ENCODE peak calls at places on chromosomes 1 and 21, in ten cellular contexts. P is nephron progenitor cell, H is fibroblast of lung, B is H9, O is fibroblast of the aortic adventitia, E is epithelial cell of esophagus, F is endodermal cell, U is AG10803, I is GM10248, Y is cardiac fibroblast. S is an unnamed sample.

GRCh38 chr1:110171134-110171733 is 20.9 kb downstream of the SLC6A17 start:
- DNase-seq in H (no peak), I (no peak), O (no peak), Y (no peak), E (no peak), F (no peak), U (no peak), P (no peak), B (no peak), S (no peak)

GRCh38 chr1:43396059-43396458 is 6.4 kb downstream of the SZT2 start:
- DNase-seq in P (no peak), U (no peak), H (no peak), I (no peak), B (no peak), Y (no peak), E (no peak), O (no peak), F (no peak), S (no peak)

GRCh38 chr1:217029311-217030157 is 306.3 kb upstream of the ESRRG start:
- DNase-seq in H (peak; percentile 70), B (no peak), P (no peak), U (peak; percentile 64), E (peak; percentile 98), I (no peak), F (no peak), Y (peak; percentile 49), O (peak; percentile 78), S (no peak)

GRCh38 chr1:186094170-186094569 is 280.9 kb downstream of the TPR start:
- DNase-seq in P (no peak), B (no peak), E (peak; percentile 61), I (no peak), F (no peak), O (peak; percentile 72), Y (peak; percentile 48), U (peak; percentile 53), H (peak; percentile 6), S (no peak)

GRCh38 chr21:42674351-42674940 is 21.0 kb downstream of the PDE9A start:
- DNase-seq in B (peak; percentile 84), I (no peak), F (peak; percentile 82), E (no peak), P (peak; percentile 73), Y (peak; percentile 39), O (no peak), U (no peak), H (peak; percentile 25), S (no peak)

GRCh38 chr1:106944721-106945120 is 111.8 kb upstream of the PRMT6 start:
- DNase-seq in B (no peak), I (no peak), Y (no peak), E (peak; percentile 56), U (no peak), F (no peak), O (no peak), P (no peak), H (peak; percentile 34), S (no peak)

GRCh38 chr1:162141273-162142023 is 72.0 kb downstream of the NOS1AP start:
- DNase-seq in F (no peak), B (no peak), Y (peak; percentile 47), P (no peak), U (peak; percentile 48), I (no peak), E (peak; percentile 78), O (peak; percentile 20), H (peak; percentile 31), S (no peak)

GRCh38 chr1:143720087-143721023 is 251.4 kb downstream of the FAM72C start:
- DNase-seq in E (peak; percentile 48), B (no peak), P (no peak), O (no peak), F (no peak), Y (peak; percentile 21), I (no peak), U (no peak), H (peak; percentile 4), S (no peak)

GRCh38 chr1:224726783-224727182 is 110.7 kb downstream of the CNIH3 start:
- DNase-seq in P (no peak), H (peak; percentile 97), O (peak; percentile 99), E (peak; percentile 86), B (no peak), Y (peak; percentile 90), I (no peak), U (peak; percentile 97), F (no peak), S (no peak)

GRCh38 chr1:233916706-233917105 is 12.2 kb downstream of the SLC35F3 start:
- DNase-seq in F (no peak), E (peak; percentile 59), P (no peak), B (no peak), Y (no peak), U (no peak), H (no peak), O (no peak), I (no peak), S (no peak)

GRCh38 chr1:162876751-162877150 is 15.8 kb upstream of the CCDC190 start:
- DNase-seq in U (no peak), I (no peak), O (no peak), P (no peak), B (no peak), E (no peak), H (no peak), Y (no peak), F (no peak), S (no peak)

GRCh38 chr1:213474054-213474453 is 423.0 kb downstream of the RPS6KC1 start:
- DNase-seq in I (no peak), U (no peak), H (no peak), B (peak; percentile 31), O (no peak), Y (peak; percentile 39), P (no peak), E (no peak), F (no peak), S (no peak)

GRCh38 chr1:161721738-161722343 is 497 bp downstream of the FCRLB start:
- DNase-seq in F (no peak), Y (peak; percentile 79), O (peak; percentile 76), U (peak; percentile 93), B (no peak), P (no peak), E (peak; percentile 51), I (no peak), H (peak; percentile 52), S (no peak)

GRCh38 chr1:67687198-67687545 is 2.2 kb downstream of the GADD45A start:
- DNase-seq in P (no peak), I (no peak), B (no peak), F (no peak), Y (no peak), U (no peak), E (peak; percentile 13), O (no peak), H (no peak), S (no peak)

GRCh38 chr1:226121587-226122400 is 59.3 kb downstream of the H3-3A start:
- DNase-seq in H (peak; percentile 32), F (peak; percentile 96), I (peak; percentile 88), U (no peak), Y (peak; percentile 54), P (peak; percentile 85), O (no peak), B (peak; percentile 92), E (peak; percentile 49), S (peak; percentile 81)

GRCh38 chr1:238982736-238983135 is 403.6 kb upstream of the CHRM3 start:
- DNase-seq in H (no peak), F (no peak), P (no peak), B (no peak), E (no peak), Y (no peak), I (no peak), U (no peak), O (no peak), S (no peak)

GRCh38 chr1:235093013-235093618 is 35.5 kb downstream of the TOMM20 start:
- DNase-seq in F (peak; percentile 91), E (peak; percentile 63), U (peak; percentile 80), P (peak; percentile 52), O (peak; percentile 79), H (peak; percentile 73), B (peak; percentile 87), Y (peak; percentile 86), I (no peak), S (peak; percentile 49)

GRCh38 chr1:202213361-202214088 is 19.9 kb downstream of the LGR6 start:
- DNase-seq in E (peak; percentile 34), B (peak; percentile 87), H (no peak), P (no peak), U (no peak), O (no peak), I (no peak), Y (no peak), F (peak; percentile 87), S (no peak)
- TF ChIP-seq CTCF in E (peak; percentile 17), B (peak; percentile 78), H (no peak), P (peak; percentile 11), U (no peak), O (peak; percentile 29), I (no peak), Y (no peak), F (peak; percentile 84), S (no peak)

DNA sequence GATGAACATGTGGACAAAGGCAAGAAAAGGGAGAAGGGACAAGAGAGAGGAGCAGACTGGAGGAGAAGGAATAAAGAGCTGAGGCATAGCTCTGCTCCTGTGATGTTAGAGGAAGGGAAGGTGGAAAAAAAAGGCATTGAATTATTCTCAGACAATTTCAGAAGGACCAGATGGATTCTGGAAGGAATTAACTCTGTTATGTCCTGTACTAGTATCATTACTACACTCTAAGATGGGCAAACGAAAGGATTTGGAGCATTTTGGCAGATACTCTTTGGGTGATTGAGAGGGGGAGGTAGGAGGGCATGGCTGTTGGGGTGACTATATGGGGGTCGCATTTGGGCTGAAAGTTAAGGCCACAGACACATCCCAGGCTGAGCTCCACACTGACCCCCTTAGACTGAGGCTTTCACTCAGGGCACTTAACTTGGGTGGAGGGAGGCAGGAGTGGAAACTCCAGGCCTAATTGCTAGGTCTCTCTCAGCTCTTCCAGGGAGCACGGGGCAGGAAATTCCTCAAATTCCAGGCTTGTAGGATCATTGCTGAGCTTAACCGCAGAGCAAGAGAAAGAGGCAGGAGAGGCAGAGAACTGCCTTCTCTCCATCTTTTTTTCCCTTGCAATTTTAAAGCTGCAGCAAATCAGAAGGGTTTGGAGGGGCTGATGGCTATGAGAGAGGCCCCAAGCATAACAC is 25.9 kb downstream of the KIRREL1 start:
- DNase-seq in E (peak; percentile 85), P (peak; percentile 52), H (peak; percentile 93), U (peak; percentile 95), Y (peak; percentile 93), I (no peak), F (peak; percentile 90), B (peak; percentile 82), O (peak; percentile 94), S (no peak)
- TF ChIP-seq CTCF in E (no peak), P (no peak), H (no peak), U (peak; percentile 23), Y (no peak), I (no peak), F (no peak), B (no peak), O (no peak), S (no peak)

DNA sequence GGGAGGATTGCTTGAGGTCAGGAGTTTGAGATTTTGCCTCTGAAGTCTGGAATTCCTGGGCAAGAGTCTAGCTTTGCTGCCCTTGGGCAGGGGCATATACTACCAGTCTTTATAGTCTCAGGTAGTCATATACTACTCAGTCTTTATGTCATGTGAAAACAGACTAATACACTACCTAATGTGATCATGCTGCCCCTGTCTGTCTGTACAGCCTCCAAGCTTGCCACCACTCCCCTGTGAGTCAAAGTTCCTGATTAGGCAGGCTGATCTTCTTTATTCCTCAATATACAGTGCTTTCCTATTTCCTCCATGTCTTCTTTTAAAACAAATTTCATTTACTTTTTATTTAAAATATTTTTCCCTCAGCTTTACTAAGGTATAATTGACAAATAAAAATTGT is 105.3 kb upstream of the BEND5 start:
- DNase-seq in F (no peak), E (peak; percentile 75), B (no peak), Y (no peak), O (no peak), I (no peak), U (no peak), H (no peak), P (no peak), S (no peak)
- TF ChIP-seq CTCF in F (no peak), E (no peak), B (no peak), Y (no peak), O (no peak), I (no peak), U (no peak), H (no peak), P (no peak), S (no peak)

GRCh38 chr1:7576946-7577657 is 194.0 kb upstream of the VAMP3 start:
- DNase-seq in F (peak; percentile 83), E (peak; percentile 18), P (peak; percentile 23), U (peak; percentile 6), O (no peak), Y (peak; percentile 14), H (peak; percentile 9), I (no peak), B (peak; percentile 68), S (no peak)
- TF ChIP-seq CTCF in F (peak; percentile 63), E (peak; percentile 26), P (no peak), U (peak; percentile 44), O (peak; percentile 30), Y (peak; percentile 26), H (peak; percentile 7), I (no peak), B (peak; percentile 54), S (no peak)